ENCODE peak calls at places on chromosome 14, in four cellular contexts. One of them, this sample, is unnamed.

GRCh38 chr14:99514552-99515300 is 33.5 kb downstream of the CCNK start:
- DNase-seq in lower leg skin: no peak
- DNase-seq in fibroblast of gingiva: no peak
- DNase-seq in spleen: peak
- DNase-seq in this sample: no peak

GRCh38 chr14:105204206-105204930 is 23.3 kb upstream of the NUDT14 start:
- DNase-seq in lower leg skin: no peak
- DNase-seq in fibroblast of gingiva: peak
- DNase-seq in spleen: no peak
- DNase-seq in this sample: no peak

GRCh38 chr14:63573579-63573978 is 30.4 kb upstream of the PPP2R5E start:
- DNase-seq in lower leg skin: no peak
- DNase-seq in fibroblast of gingiva: no peak
- DNase-seq in spleen: no peak
- DNase-seq in this sample: no peak

GRCh38 chr14:52046376-52046917 is 22.4 kb downstream of the NID2 start:
- DNase-seq in lower leg skin: no peak
- DNase-seq in fibroblast of gingiva: no peak
- DNase-seq in spleen: no peak
- DNase-seq in this sample: no peak

GRCh38 chr14:29461131-29461530 is 466.5 kb downstream of the PRKD1 start:
- DNase-seq in lower leg skin: no peak
- DNase-seq in fibroblast of gingiva: no peak
- DNase-seq in spleen: no peak
- DNase-seq in this sample: no peak

GRCh38 chr14:52596320-52596719 is 43.7 kb downstream of the GPR137C start:
- DNase-seq in lower leg skin: no peak
- DNase-seq in fibroblast of gingiva: no peak
- DNase-seq in spleen: no peak
- DNase-seq in this sample: no peak

GRCh38 chr14:98633380-98633779 is 638.6 kb downstream of the BCL11B start:
- DNase-seq in lower leg skin: no peak
- DNase-seq in fibroblast of gingiva: no peak
- DNase-seq in spleen: no peak
- DNase-seq in this sample: no peak

GRCh38 chr14:104353921-104354701 is 215.7 kb downstream of the KIF26A start:
- DNase-seq in lower leg skin: no peak
- DNase-seq in fibroblast of gingiva: no peak
- DNase-seq in spleen: peak
- DNase-seq in this sample: no peak

GRCh38 chr14:74675219-74675618 is 37.7 kb downstream of the AREL1 start:
- DNase-seq in lower leg skin: no peak
- DNase-seq in fibroblast of gingiva: no peak
- DNase-seq in spleen: no peak
- DNase-seq in this sample: no peak

GRCh38 chr14:100654814-100655795 is 67.9 kb upstream of the BEGAIN start:
- DNase-seq in lower leg skin: no peak
- DNase-seq in fibroblast of gingiva: no peak
- DNase-seq in spleen: no peak
- DNase-seq in this sample: no peak

GRCh38 chr14:70908918-70909641 is 1.8 kb downstream of the PCNX1 start:
- DNase-seq in lower leg skin: no peak
- DNase-seq in fibroblast of gingiva: no peak
- DNase-seq in spleen: no peak
- DNase-seq in this sample: no peak

GRCh38 chr14:55921516-55921915 is 196.7 kb upstream of the PELI2 start:
- DNase-seq in lower leg skin: no peak
- DNase-seq in fibroblast of gingiva: no peak
- DNase-seq in spleen: no peak
- DNase-seq in this sample: no peak

GRCh38 chr14:44833376-44833775 is 128.4 kb downstream of the KLHL28 start:
- DNase-seq in lower leg skin: no peak
- DNase-seq in fibroblast of gingiva: peak
- DNase-seq in spleen: no peak
- DNase-seq in this sample: no peak

GRCh38 chr14:101232340-101233015 is 328.8 kb upstream of the DIO3 start:
- DNase-seq in lower leg skin: no peak
- DNase-seq in fibroblast of gingiva: no peak
- DNase-seq in spleen: no peak
- DNase-seq in this sample: no peak

GRCh38 chr14:54257424-54257823 is 139.4 kb upstream of the CDKN3 start:
- DNase-seq in lower leg skin: no peak
- DNase-seq in fibroblast of gingiva: no peak
- DNase-seq in spleen: no peak
- DNase-seq in this sample: no peak